ENCODE peak calls at places on chromosomes 16 and 17, in nine cellular contexts. One of them, this sample, is unnamed.
A peak's percentile ranks its signal among the peaks of the same experiment; 100 is the strongest.

GRCh38 chr16:55566432-55567175 is at the start of gene CAPNS2:
- DNase-seq in DND-41: no peak
- DNase-seq in heart right ventricle: no peak
- DNase-seq in GM23248: no peak
- DNase-seq in H9: no peak
- DNase-seq in endothelial cell of umbilical vein: no peak
- DNase-seq in tibial artery: no peak
- DNase-seq in CD4-positive, alpha-beta memory T cell: no peak
- DNase-seq in H1: no peak
- DNase-seq in this sample: no peak

GRCh38 chr16:9787717-9788116 is 394.5 kb downstream of the GRIN2A start:
- DNase-seq in heart right ventricle: no peak
- DNase-seq in tibial artery: no peak
- DNase-seq in CD4-positive, alpha-beta memory T cell: no peak
- DNase-seq in GM23248: no peak
- DNase-seq in endothelial cell of umbilical vein: no peak
- DNase-seq in DND-41: no peak
- DNase-seq in H9: no peak
- DNase-seq in H1: no peak
- DNase-seq in this sample: no peak

GRCh38 chr16:28923652-28924398 is 1.2 kb downstream of the RABEP2 start:
- DNase-seq in GM23248: no peak
- DNase-seq in DND-41: no peak
- DNase-seq in H9: no peak
- DNase-seq in heart right ventricle: no peak
- DNase-seq in H1: no peak
- DNase-seq in tibial artery: no peak
- DNase-seq in CD4-positive, alpha-beta memory T cell: no peak
- DNase-seq in endothelial cell of umbilical vein: no peak
- DNase-seq in this sample: no peak

GRCh38 chr16:28310796-28311195 is 18.5 kb downstream of the SBK1 start:
- DNase-seq in GM23248: no peak
- DNase-seq in H1: no peak
- DNase-seq in H9: no peak
- DNase-seq in CD4-positive, alpha-beta memory T cell: no peak
- DNase-seq in tibial artery: no peak
- DNase-seq in endothelial cell of umbilical vein: no peak
- DNase-seq in heart right ventricle: no peak
- DNase-seq in DND-41: no peak
- DNase-seq in this sample: no peak

GRCh38 chr17:12027658-12028057 is 7.0 kb downstream of the MAP2K4 start:
- DNase-seq in tibial artery: no peak
- DNase-seq in CD4-positive, alpha-beta memory T cell: no peak
- DNase-seq in endothelial cell of umbilical vein: no peak
- DNase-seq in heart right ventricle: no peak
- DNase-seq in H1: no peak
- DNase-seq in DND-41: no peak
- DNase-seq in GM23248: no peak
- DNase-seq in H9: no peak
- DNase-seq in this sample: no peak

GRCh38 chr17:72682597-72682996 is 409.9 kb downstream of the SLC39A11 start:
- DNase-seq in H9: no peak
- DNase-seq in DND-41: no peak
- DNase-seq in tibial artery: no peak
- DNase-seq in CD4-positive, alpha-beta memory T cell: no peak
- DNase-seq in GM23248: peak; percentile 53
- DNase-seq in heart right ventricle: no peak
- DNase-seq in H1: no peak
- DNase-seq in endothelial cell of umbilical vein: no peak
- DNase-seq in this sample: no peak

GRCh38 chr16:24539850-24540484 is 601 bp downstream of the RBBP6 start:
- DNase-seq in DND-41: peak; percentile 47
- DNase-seq in heart right ventricle: peak; percentile 69
- DNase-seq in endothelial cell of umbilical vein: peak; percentile 37
- DNase-seq in GM23248: peak; percentile 81
- DNase-seq in CD4-positive, alpha-beta memory T cell: no peak
- DNase-seq in H1: no peak
- DNase-seq in tibial artery: peak; percentile 82
- DNase-seq in H9: no peak
- DNase-seq in this sample: no peak

GRCh38 chr16:87342504-87342903 is 25.3 kb upstream of the C16orf95 start:
- DNase-seq in GM23248: no peak
- DNase-seq in endothelial cell of umbilical vein: no peak
- DNase-seq in tibial artery: no peak
- DNase-seq in heart right ventricle: no peak
- DNase-seq in DND-41: no peak
- DNase-seq in H9: no peak
- DNase-seq in CD4-positive, alpha-beta memory T cell: no peak
- DNase-seq in H1: no peak
- DNase-seq in this sample: no peak

GRCh38 chr16:88454315-88455057 is 1.4 kb downstream of the ZFPM1 start:
- DNase-seq in heart right ventricle: no peak
- DNase-seq in endothelial cell of umbilical vein: peak; percentile 8
- DNase-seq in GM23248: peak; percentile 30
- DNase-seq in H1: peak; percentile 61
- DNase-seq in CD4-positive, alpha-beta memory T cell: no peak
- DNase-seq in tibial artery: no peak
- DNase-seq in H9: no peak
- DNase-seq in DND-41: peak; percentile 48
- DNase-seq in this sample: peak; percentile 62

GRCh38 chr16:59905628-59906027 is 1171.5 kb upstream of the GOT2 start:
- DNase-seq in tibial artery: no peak
- DNase-seq in H9: no peak
- DNase-seq in H1: no peak
- DNase-seq in GM23248: peak; percentile 24
- DNase-seq in CD4-positive, alpha-beta memory T cell: no peak
- DNase-seq in heart right ventricle: no peak
- DNase-seq in DND-41: no peak
- DNase-seq in endothelial cell of umbilical vein: no peak
- DNase-seq in this sample: no peak

GRCh38 chr17:35345926-35346771 is 27.3 kb downstream of the SLFN11 start:
- DNase-seq in GM23248: peak; percentile 71
- DNase-seq in H9: peak; percentile 75
- DNase-seq in tibial artery: peak; percentile 84
- DNase-seq in H1: peak; percentile 64
- DNase-seq in CD4-positive, alpha-beta memory T cell: peak; percentile 47
- DNase-seq in endothelial cell of umbilical vein: peak; percentile 45
- DNase-seq in DND-41: peak; percentile 78
- DNase-seq in heart right ventricle: peak; percentile 78
- DNase-seq in this sample: peak; percentile 20

GRCh38 chr17:66814570-66814969 is 20.3 kb upstream of the CACNG5 start:
- DNase-seq in DND-41: no peak
- DNase-seq in endothelial cell of umbilical vein: no peak
- DNase-seq in GM23248: no peak
- DNase-seq in H9: no peak
- DNase-seq in H1: no peak
- DNase-seq in CD4-positive, alpha-beta memory T cell: no peak
- DNase-seq in tibial artery: no peak
- DNase-seq in heart right ventricle: no peak
- DNase-seq in this sample: no peak

GRCh38 chr16:50666658-50667496 is 14.2 kb downstream of the SNX20 start:
- DNase-seq in DND-41: no peak
- DNase-seq in heart right ventricle: no peak
- DNase-seq in tibial artery: no peak
- DNase-seq in H9: peak; percentile 69
- DNase-seq in GM23248: no peak
- DNase-seq in endothelial cell of umbilical vein: no peak
- DNase-seq in CD4-positive, alpha-beta memory T cell: peak; percentile 48
- DNase-seq in H1: no peak
- DNase-seq in this sample: no peak

GRCh38 chr16:181668-182021 is 1.4 kb downstream of the HBQ1 start:
- DNase-seq in H1: no peak
- DNase-seq in DND-41: no peak
- DNase-seq in GM23248: peak; percentile 37
- DNase-seq in endothelial cell of umbilical vein: no peak
- DNase-seq in H9: no peak
- DNase-seq in CD4-positive, alpha-beta memory T cell: no peak
- DNase-seq in tibial artery: no peak
- DNase-seq in heart right ventricle: no peak
- DNase-seq in this sample: no peak

GRCh38 chr17:31100840-31101239 is 6.1 kb downstream of the NF1 start:
- DNase-seq in H1: no peak
- DNase-seq in GM23248: no peak
- DNase-seq in heart right ventricle: no peak
- DNase-seq in endothelial cell of umbilical vein: no peak
- DNase-seq in DND-41: no peak
- DNase-seq in CD4-positive, alpha-beta memory T cell: no peak
- DNase-seq in H9: no peak
- DNase-seq in tibial artery: no peak
- DNase-seq in this sample: no peak

GRCh38 chr16:27703121-27703520 is 153.2 kb downstream of the KATNIP start:
- DNase-seq in tibial artery: peak; percentile 7
- DNase-seq in CD4-positive, alpha-beta memory T cell: no peak
- DNase-seq in heart right ventricle: no peak
- DNase-seq in H9: no peak
- DNase-seq in GM23248: no peak
- DNase-seq in H1: no peak
- DNase-seq in endothelial cell of umbilical vein: no peak
- DNase-seq in DND-41: no peak
- DNase-seq in this sample: no peak

GRCh38 chr17:62787358-62787757 is 20.8 kb downstream of the MARCHF10 start:
- DNase-seq in tibial artery: no peak
- DNase-seq in H9: no peak
- DNase-seq in heart right ventricle: no peak
- DNase-seq in DND-41: no peak
- DNase-seq in CD4-positive, alpha-beta memory T cell: no peak
- DNase-seq in GM23248: no peak
- DNase-seq in H1: no peak
- DNase-seq in endothelial cell of umbilical vein: no peak
- DNase-seq in this sample: no peak

GRCh38 chr17:78291944-78292910 is 60.8 kb downstream of the TMEM235 start:
- DNase-seq in CD4-positive, alpha-beta memory T cell: no peak
- DNase-seq in tibial artery: no peak
- DNase-seq in heart right ventricle: peak; percentile 40
- DNase-seq in H9: no peak
- DNase-seq in DND-41: no peak
- DNase-seq in endothelial cell of umbilical vein: no peak
- DNase-seq in H1: no peak
- DNase-seq in GM23248: no peak
- DNase-seq in this sample: no peak

GRCh38 chr17:73420897-73421296 is 109.1 kb upstream of the CDC42EP4 start:
- DNase-seq in CD4-positive, alpha-beta memory T cell: no peak
- DNase-seq in heart right ventricle: no peak
- DNase-seq in tibial artery: no peak
- DNase-seq in DND-41: no peak
- DNase-seq in GM23248: peak; percentile 32
- DNase-seq in endothelial cell of umbilical vein: no peak
- DNase-seq in H1: no peak
- DNase-seq in H9: peak; percentile 73
- DNase-seq in this sample: no peak

GRCh38 chr17:71409137-71409536 is 711.7 kb upstream of the SOX9 start:
- DNase-seq in heart right ventricle: no peak
- DNase-seq in H9: no peak
- DNase-seq in GM23248: no peak
- DNase-seq in endothelial cell of umbilical vein: no peak
- DNase-seq in H1: no peak
- DNase-seq in tibial artery: no peak
- DNase-seq in CD4-positive, alpha-beta memory T cell: no peak
- DNase-seq in DND-41: no peak
- DNase-seq in this sample: no peak

GRCh38 chr17:68600881-68601564 is at the start of gene FAM20A:
- DNase-seq in tibial artery: no peak
- DNase-seq in endothelial cell of umbilical vein: no peak
- DNase-seq in H9: peak; percentile 68
- DNase-seq in CD4-positive, alpha-beta memory T cell: no peak
- DNase-seq in heart right ventricle: peak; percentile 61
- DNase-seq in H1: peak; percentile 67
- DNase-seq in GM23248: peak; percentile 69
- DNase-seq in DND-41: no peak
- DNase-seq in this sample: no peak

GRCh38 chr16:71576971-71577370 is at the start of gene TAT:
- DNase-seq in DND-41: no peak
- DNase-seq in heart right ventricle: no peak
- DNase-seq in CD4-positive, alpha-beta memory T cell: no peak
- DNase-seq in H1: no peak
- DNase-seq in GM23248: no peak
- DNase-seq in H9: no peak
- DNase-seq in tibial artery: no peak
- DNase-seq in endothelial cell of umbilical vein: no peak
- DNase-seq in this sample: no peak

GRCh38 chr16:20520103-20520502 is 56.1 kb downstream of the ACSM2B start:
- DNase-seq in tibial artery: no peak
- DNase-seq in CD4-positive, alpha-beta memory T cell: no peak
- DNase-seq in H1: no peak
- DNase-seq in GM23248: no peak
- DNase-seq in endothelial cell of umbilical vein: no peak
- DNase-seq in DND-41: no peak
- DNase-seq in heart right ventricle: no peak
- DNase-seq in H9: no peak
- DNase-seq in this sample: no peak
- H3K9me3 ChIP-seq in tibial artery: no peaks in the 10 kb centered on the region
- H3K9me3 ChIP-seq in CD4-positive, alpha-beta memory T cell: no peaks in the 10 kb centered on the region
- H3K9me3 ChIP-seq in H1: peaks cover 6% of the 10 kb centered on the region
- H3K9me3 ChIP-seq in GM23248: no peaks in the 10 kb centered on the region
- H3K9me3 ChIP-seq in endothelial cell of umbilical vein: no peaks in the 10 kb centered on the region
- H3K9me3 ChIP-seq in DND-41: no peaks in the 10 kb centered on the region
- H3K9me3 ChIP-seq in heart right ventricle: no peaks in the 10 kb centered on the region
- H3K9me3 ChIP-seq in H9: peaks cover 7% of the 10 kb centered on the region
- H3K9me3 ChIP-seq in this sample: no peaks in the 10 kb centered on the region

GRCh38 chr17:3962217-3963069 is 1.8 kb downstream of the ATP2A3 start:
- DNase-seq in DND-41: peak; percentile 40
- DNase-seq in CD4-positive, alpha-beta memory T cell: no peak
- DNase-seq in endothelial cell of umbilical vein: no peak
- DNase-seq in GM23248: no peak
- DNase-seq in tibial artery: no peak
- DNase-seq in heart right ventricle: no peak
- DNase-seq in H1: no peak
- DNase-seq in H9: no peak
- DNase-seq in this sample: no peak
- H3K4me1 ChIP-seq in DND-41: peaks cover 60% of the 10 kb centered on the region
- H3K4me1 ChIP-seq in CD4-positive, alpha-beta memory T cell: peaks cover 61% of the 10 kb centered on the region
- H3K4me1 ChIP-seq in endothelial cell of umbilical vein: peaks cover 8% of the 10 kb centered on the region
- H3K4me1 ChIP-seq in GM23248: no peaks in the 10 kb centered on the region
- H3K4me1 ChIP-seq in tibial artery: peaks cover 29% of the 10 kb centered on the region
- H3K4me1 ChIP-seq in heart right ventricle: peaks cover 62% of the 10 kb centered on the region
- H3K4me1 ChIP-seq in H1: peaks cover 35% of the 10 kb centered on the region
- H3K4me1 ChIP-seq in H9: peaks cover 3% of the 10 kb centered on the region
- H3K4me1 ChIP-seq in this sample: peaks cover 48% of the 10 kb centered on the region

DNA sequence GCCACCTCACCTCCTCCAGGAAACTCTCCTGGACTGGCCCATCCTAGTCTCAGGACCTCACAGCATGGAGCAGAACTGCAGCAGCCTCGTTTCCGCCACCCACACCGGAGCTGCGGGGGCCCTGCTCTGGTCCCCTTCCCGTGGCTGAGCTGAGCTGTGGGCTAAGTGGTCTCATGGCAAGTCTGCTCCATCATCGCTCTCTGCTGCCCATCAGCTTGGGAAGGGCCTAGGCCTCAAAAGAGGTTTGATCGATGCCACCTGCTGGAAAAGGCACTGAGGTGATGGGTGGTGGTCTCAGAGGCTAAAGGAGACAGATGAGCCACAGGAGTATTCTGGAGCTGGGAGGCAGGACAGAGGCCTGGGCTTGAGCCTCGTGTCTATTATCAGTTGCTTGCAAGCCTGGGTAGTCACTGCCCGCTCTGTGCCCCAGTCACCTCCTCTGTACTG is 1.8 kb downstream of the ITGAE start:
- DNase-seq in DND-41: no peak
- DNase-seq in GM23248: no peak
- DNase-seq in endothelial cell of umbilical vein: no peak
- DNase-seq in tibial artery: no peak
- DNase-seq in H1: no peak
- DNase-seq in heart right ventricle: no peak
- DNase-seq in H9: peak; percentile 54
- DNase-seq in CD4-positive, alpha-beta memory T cell: no peak
- DNase-seq in this sample: no peak
- H3K27me3 ChIP-seq in DND-41: no peaks in the 10 kb centered on the region
- H3K27me3 ChIP-seq in GM23248: no peaks in the 10 kb centered on the region
- H3K27me3 ChIP-seq in endothelial cell of umbilical vein: no peaks in the 10 kb centered on the region
- H3K27me3 ChIP-seq in tibial artery: no peaks in the 10 kb centered on the region
- H3K27me3 ChIP-seq in H1: no peaks in the 10 kb centered on the region
- H3K27me3 ChIP-seq in heart right ventricle: no peaks in the 10 kb centered on the region
- H3K27me3 ChIP-seq in H9: no peaks in the 10 kb centered on the region
- H3K27me3 ChIP-seq in CD4-positive, alpha-beta memory T cell: no peaks in the 10 kb centered on the region
- H3K27me3 ChIP-seq in this sample: no peaks in the 10 kb centered on the region

GRCh38 chr17:26818736-26819135 is 475.2 kb upstream of the WSB1 start:
- DNase-seq in CD4-positive, alpha-beta memory T cell: no peak
- DNase-seq in GM23248: no peak
- DNase-seq in DND-41: no peak
- DNase-seq in H9: no peak
- DNase-seq in H1: no peak
- DNase-seq in tibial artery: no peak
- DNase-seq in endothelial cell of umbilical vein: peak; percentile 63
- DNase-seq in heart right ventricle: no peak
- DNase-seq in this sample: no peak
- H3K9me3 ChIP-seq in CD4-positive, alpha-beta memory T cell: no peaks in the 10 kb centered on the region
- H3K9me3 ChIP-seq in GM23248: no peaks in the 10 kb centered on the region
- H3K9me3 ChIP-seq in DND-41: peaks cover 79% of the 10 kb centered on the region
- H3K9me3 ChIP-seq in H9: peaks cover 100% of the 10 kb centered on the region
- H3K9me3 ChIP-seq in H1: peaks cover 97% of the 10 kb centered on the region
- H3K9me3 ChIP-seq in tibial artery: peaks cover 4% of the 10 kb centered on the region
- H3K9me3 ChIP-seq in endothelial cell of umbilical vein: peaks cover 42% of the 10 kb centered on the region
- H3K9me3 ChIP-seq in heart right ventricle: no peaks in the 10 kb centered on the region
- H3K9me3 ChIP-seq in this sample: no peaks in the 10 kb centered on the region

This sample was measured in naive thymus-derived CD4-positive, alpha-beta T cell.